ENCODE peak calls at places on chromosomes 7 and 10, in seven cellular contexts. O is transverse colon, I is GM03348, N is foreskin fibroblast, M is activated T-cell treated with anti-CD3 and anti-CD28 coated beads for 48 hours, X is NCI-H2171 treated with DMSO at 0.1 percent for 48 hours, F is OCI-M1. K is an unnamed sample.

GRCh38 chr10:118496525-118496924 is 98.9 kb downstream of the PRLHR start:
- DNase-seq in O (peak), I (no peak), N (no peak), M (no peak), X (no peak), F (no peak), K (no peak)

GRCh38 chr7:139016931-139017511 is 18.8 kb downstream of the ZC3HAV1L start:
- DNase-seq in O (peak), I (peak), N (peak), M (peak), X (peak), F (peak), K (peak)

GRCh38 chr10:13644866-13645265 is 58.1 kb downstream of the PRPF18 start:
- DNase-seq in O (no peak), I (no peak), N (no peak), M (no peak), X (no peak), F (no peak), K (no peak)

GRCh38 chr7:133230591-133231194 is 22.2 kb upstream of the EXOC4 start:
- DNase-seq in O (peak), I (peak), N (peak), M (peak), X (peak), F (peak), K (peak)

GRCh38 chr10:80133221-80133620 is 691 bp downstream of the PLAC9 start:
- DNase-seq in O (no peak), I (peak), N (peak), M (no peak), X (no peak), F (no peak), K (no peak)

GRCh38 chr10:95864906-95865813 is 42.6 kb upstream of the CC2D2B start:
- DNase-seq in O (peak), I (peak), N (peak), M (no peak), X (no peak), F (peak), K (peak)

GRCh38 chr10:27446091-27446918 is 57.8 kb upstream of the RAB18 start:
- DNase-seq in O (no peak), I (peak), N (peak), M (no peak), X (peak), F (peak), K (peak)

GRCh38 chr10:95394161-95394880 is 103.5 kb upstream of the PDLIM1 start:
- DNase-seq in O (no peak), I (no peak), N (no peak), M (no peak), X (peak), F (no peak), K (no peak)

GRCh38 chr7:91140982-91141381 is 123.3 kb upstream of the FZD1 start:
- DNase-seq in O (no peak), I (no peak), N (no peak), M (no peak), X (no peak), F (no peak), K (no peak)

GRCh38 chr10:116771891-116772290 is 29.5 kb upstream of the HSPA12A start:
- DNase-seq in O (no peak), I (no peak), N (no peak), M (no peak), X (no peak), F (no peak), K (no peak)

GRCh38 chr10:59131673-59132072 is 44.8 kb upstream of the PHYHIPL start:
- DNase-seq in O (no peak), I (no peak), N (no peak), M (no peak), X (no peak), F (no peak), K (no peak)

GRCh38 chr10:4683137-4683536 is 142.9 kb upstream of the AKR1E2 start:
- DNase-seq in O (no peak), I (no peak), N (no peak), M (no peak), X (no peak), F (no peak), K (no peak)

GRCh38 chr7:130894146-130895005 is 160.4 kb upstream of the KLF14 start:
- DNase-seq in O (no peak), I (no peak), N (no peak), M (no peak), X (no peak), F (no peak), K (peak)

GRCh38 chr10:125083576-125083920 is 76.8 kb downstream of the CTBP2 start:
- DNase-seq in O (no peak), I (no peak), N (peak), M (no peak), X (no peak), F (no peak), K (peak)

GRCh38 chr10:82190432-82191260 is 315.7 kb downstream of the NRG3 start:
- DNase-seq in O (no peak), I (no peak), N (no peak), M (no peak), X (no peak), F (peak), K (no peak)

GRCh38 chr7:151453326-151453791 is 13.4 kb upstream of the CRYGN start:
- DNase-seq in O (peak), I (no peak), N (no peak), M (no peak), X (no peak), F (no peak), K (no peak)

GRCh38 chr7:134618756-134619530 is 27.7 kb upstream of the BPGM start:
- DNase-seq in O (no peak), I (peak), N (peak), M (no peak), X (no peak), F (peak), K (peak)

GRCh38 chr10:11280187-11280932 is 262.7 kb downstream of the CELF2 start:
- DNase-seq in O (no peak), I (no peak), N (no peak), M (no peak), X (no peak), F (no peak), K (no peak)

GRCh38 chr7:86814980-86815379 is 171.3 kb downstream of the GRM3 start:
- DNase-seq in O (no peak), I (peak), N (no peak), M (no peak), X (peak), F (peak), K (peak)

GRCh38 chr7:158407581-158408331 is 179.9 kb downstream of the PTPRN2 start:
- DNase-seq in O (no peak), I (peak), N (peak), M (no peak), X (peak), F (peak), K (peak)

GRCh38 chr7:973312-973711 is 2.0 kb downstream of the COX19 start:
- DNase-seq in O (no peak), I (no peak), N (no peak), M (no peak), X (no peak), F (no peak), K (no peak)

GRCh38 chr7:41887446-41887845 is 184.6 kb upstream of the INHBA start:
- DNase-seq in O (no peak), I (no peak), N (no peak), M (no peak), X (no peak), F (no peak), K (no peak)

GRCh38 chr10:26859241-26860025 is 1.3 kb downstream of the ABI1 start:
- DNase-seq in O (no peak), I (no peak), N (no peak), M (no peak), X (peak), F (peak), K (no peak)

GRCh38 chr7:135743907-135744789 is 4.5 kb downstream of the FAM180A start:
- DNase-seq in O (no peak), I (peak), N (peak), M (no peak), X (no peak), F (no peak), K (peak)

GRCh38 chr7:92698237-92698841 is 108.1 kb upstream of the FAM133B start:
- DNase-seq in O (peak), I (peak), N (peak), M (no peak), X (no peak), F (no peak), K (peak)

GRCh38 chr10:62467509-62467908 is 93.3 kb downstream of the ZNF365 start:
- DNase-seq in O (no peak), I (peak), N (peak), M (no peak), X (no peak), F (no peak), K (peak)

GRCh38 chr7:43534110-43534509 is 48.8 kb upstream of the STK17A start:
- DNase-seq in O (no peak), I (peak), N (peak), M (no peak), X (no peak), F (no peak), K (peak)

GRCh38 chr7:1127001-1127400 is 33.0 kb downstream of the ZFAND2A start:
- DNase-seq in O (no peak), I (no peak), N (no peak), M (no peak), X (peak), F (no peak), K (no peak)